ENCODE peak calls at places on chromosomes 7 and 10, in eight cellular contexts. I is esophagus squamous epithelium, Y is uterus, C is cardiac fibroblast, U is AG09319, X is colonic mucosa, L is IMR-90, T is A549. K is an unnamed sample.
A peak's percentile ranks its signal among the peaks of the same experiment; 100 is the strongest.

GRCh38 chr10:14571866-14572507 is 202.7 kb downstream of the FAM107B start:
- DNase-seq in I (no peak), Y (no peak), C (peak; percentile 64), U (no peak), X (peak; percentile 57), L (peak; percentile 59), T (peak; percentile 96), K (no peak)

GRCh38 chr10:125141860-125142484 is 18.4 kb downstream of the CTBP2 start:
- DNase-seq in I (no peak), Y (no peak), C (no peak), U (no peak), X (no peak), L (no peak), T (no peak), K (no peak)

GRCh38 chr10:109191823-109192222 is 731.5 kb downstream of the XPNPEP1 start:
- DNase-seq in I (no peak), Y (no peak), C (no peak), U (no peak), X (no peak), L (no peak), T (no peak), K (no peak)

GRCh38 chr7:47763063-47763974 is 181.4 kb upstream of the TNS3 start:
- DNase-seq in I (no peak), Y (peak; percentile 65), C (peak; percentile 80), U (peak; percentile 72), X (peak; percentile 35), L (peak; percentile 96), T (peak; percentile 99), K (no peak)

GRCh38 chr7:7579638-7580037 is 13.0 kb downstream of the MIOS start:
- DNase-seq in I (no peak), Y (no peak), C (no peak), U (no peak), X (no peak), L (no peak), T (no peak), K (no peak)

GRCh38 chr7:74480861-74481417 is 27.2 kb downstream of the GTF2IRD1 start:
- DNase-seq in I (no peak), Y (peak; percentile 65), C (peak; percentile 69), U (peak; percentile 42), X (peak; percentile 68), L (peak; percentile 51), T (peak; percentile 85), K (no peak)

GRCh38 chr10:118594392-118595063 is 920 bp downstream of the PRLHR start:
- DNase-seq in I (no peak), Y (peak; percentile 63), C (peak; percentile 35), U (no peak), X (peak; percentile 22), L (peak; percentile 21), T (peak; percentile 56), K (peak; percentile 80)

GRCh38 chr10:92667078-92667477 is 22.7 kb upstream of the HHEX start:
- DNase-seq in I (no peak), Y (no peak), C (no peak), U (no peak), X (no peak), L (no peak), T (no peak), K (no peak)

GRCh38 chr7:92588561-92588960 is 1.6 kb downstream of the FAM133B start:
- DNase-seq in I (no peak), Y (no peak), C (peak; percentile 33), U (no peak), X (no peak), L (no peak), T (peak; percentile 26), K (no peak)

GRCh38 chr7:158249692-158250091 is 337.9 kb downstream of the PTPRN2 start:
- DNase-seq in I (no peak), Y (no peak), C (no peak), U (no peak), X (no peak), L (no peak), T (no peak), K (no peak)

GRCh38 chr10:29630205-29631048 is 4.3 kb downstream of the SVIL start:
- DNase-seq in I (no peak), Y (no peak), C (no peak), U (no peak), X (peak; percentile 45), L (no peak), T (no peak), K (no peak)

GRCh38 chr7:71868797-71869196 is 543.3 kb downstream of the CALN1 start:
- DNase-seq in I (no peak), Y (no peak), C (peak; percentile 27), U (no peak), X (no peak), L (no peak), T (peak; percentile 4), K (no peak)

GRCh38 chr7:5559586-5559985 is 136.0 kb upstream of the TNRC18 start:
- DNase-seq in I (no peak), Y (no peak), C (no peak), U (no peak), X (no peak), L (no peak), T (no peak), K (no peak)

GRCh38 chr10:16777473-16778370 is 39.5 kb downstream of the RSU1 start:
- DNase-seq in I (no peak), Y (peak; percentile 60), C (peak; percentile 78), U (peak; percentile 18), X (no peak), L (peak; percentile 63), T (peak; percentile 52), K (no peak)

GRCh38 chr7:134028853-134029252 is 98.3 kb upstream of the LRGUK start:
- DNase-seq in I (no peak), Y (no peak), C (no peak), U (no peak), X (no peak), L (no peak), T (no peak), K (no peak)

GRCh38 chr7:131026297-131027003 is 292.4 kb upstream of the KLF14 start:
- DNase-seq in I (no peak), Y (no peak), C (peak; percentile 87), U (no peak), X (no peak), L (peak; percentile 77), T (no peak), K (no peak)

GRCh38 chr10:110208614-110209398 is 1.4 kb downstream of the MXI1 start:
- DNase-seq in I (no peak), Y (peak; percentile 48), C (peak; percentile 39), U (no peak), X (peak; percentile 57), L (peak; percentile 46), T (peak; percentile 52), K (no peak)
- TF ChIP-seq CTCF in I (no peak), Y (no peak), C (peak; percentile 2), U (peak; percentile 32), X (no peak), L (peak; percentile 45), T (peak; percentile 19), K (no peak)

DNA sequence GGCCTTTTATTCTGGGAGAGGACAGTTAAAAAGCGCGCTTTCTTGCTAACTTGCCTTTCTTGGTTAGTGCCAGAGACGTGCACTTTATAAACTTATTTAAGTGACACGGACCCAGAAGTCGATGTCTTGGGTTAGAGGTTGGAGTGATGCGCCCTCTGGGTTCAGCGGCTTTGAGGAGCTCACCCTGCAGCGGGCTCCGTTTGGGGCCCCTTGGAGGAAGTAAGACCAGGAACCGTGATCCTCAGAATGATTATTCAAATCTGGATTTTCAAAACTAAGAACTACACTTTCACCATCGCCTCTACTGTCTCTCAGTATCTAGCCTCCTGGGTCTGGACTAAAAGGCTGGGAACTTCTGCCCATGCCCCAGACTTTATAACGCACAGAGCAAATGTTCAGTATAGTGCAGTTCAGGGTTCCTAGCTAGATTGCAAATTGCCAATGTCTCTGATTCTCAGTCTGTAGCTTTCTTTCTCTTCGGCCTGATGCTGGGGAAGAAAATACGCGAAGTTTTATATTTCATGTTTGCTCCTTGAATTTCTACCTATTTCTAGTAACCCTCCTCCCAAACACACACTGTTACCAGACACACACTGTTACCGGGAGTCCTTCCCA is 18.6 kb upstream of the SMO start:
- DNase-seq in I (no peak), Y (no peak), C (no peak), U (no peak), X (no peak), L (no peak), T (no peak), K (no peak)
- TF ChIP-seq CTCF in I (no peak), Y (no peak), C (no peak), U (no peak), X (no peak), L (no peak), T (no peak), K (no peak)

GRCh38 chr10:103854265-103854686 is 1.1 kb downstream of the SH3PXD2A start:
- DNase-seq in I (no peak), Y (no peak), C (peak; percentile 44), U (no peak), X (no peak), L (no peak), T (peak; percentile 29), K (no peak)

GRCh38 chr10:103853428-103854264 is 1.7 kb downstream of the SH3PXD2A start:
- DNase-seq in I (no peak), Y (no peak), C (no peak), U (no peak), X (peak; percentile 48), L (no peak), T (no peak), K (no peak)

GRCh38 chr10:103855852-103856496 is 598 bp upstream of the SH3PXD2A start:
- DNase-seq in I (no peak), Y (no peak), C (no peak), U (no peak), X (no peak), L (no peak), T (no peak), K (no peak)

GRCh38 chr10:103855424-103855823 is at the start of gene SH3PXD2A:
- DNase-seq in I (no peak), Y (no peak), C (no peak), U (no peak), X (no peak), L (no peak), T (no peak), K (no peak)

GRCh38 chr10:103854687-103855423 is 521 bp downstream of the SH3PXD2A start:
- DNase-seq in I (no peak), Y (peak; percentile 72), C (peak; percentile 50), U (no peak), X (peak; percentile 67), L (peak; percentile 24), T (no peak), K (no peak)
- TF ChIP-seq CTCF in I (no peak), Y (no peak), C (peak; percentile 29), U (peak; percentile 16), X (no peak), L (peak; percentile 12), T (peak; percentile 58), K (peak; percentile 50)

GRCh38 chr10:69862882-69863530 is 61.3 kb downstream of the COL13A1 start:
- DNase-seq in I (no peak), Y (no peak), C (no peak), U (no peak), X (no peak), L (no peak), T (no peak), K (no peak)

GRCh38 chr10:69863580-69863979 is 61.9 kb downstream of the COL13A1 start:
- DNase-seq in I (no peak), Y (no peak), C (peak; percentile 59), U (no peak), X (no peak), L (peak; percentile 77), T (no peak), K (no peak)

GRCh38 chr10:69860290-69860689 is 58.6 kb downstream of the COL13A1 start:
- DNase-seq in I (no peak), Y (no peak), C (no peak), U (no peak), X (no peak), L (no peak), T (no peak), K (no peak)

GRCh38 chr10:69864321-69864720 is 62.6 kb downstream of the COL13A1 start:
- DNase-seq in I (no peak), Y (no peak), C (peak; percentile 95), U (no peak), X (no peak), L (peak; percentile 93), T (peak; percentile 62), K (no peak)

GRCh38 chr10:69861251-69862240 is 59.8 kb downstream of the COL13A1 start:
- DNase-seq in I (no peak), Y (no peak), C (peak; percentile 90), U (peak; percentile 70), X (no peak), L (peak; percentile 73), T (peak; percentile 59), K (no peak)
- TF ChIP-seq CTCF in I (no peak), Y (peak; percentile 4), C (peak; percentile 39), U (peak; percentile 35), X (no peak), L (peak; percentile 33), T (peak; percentile 43), K (peak; percentile 37)